ENCODE peak calls at places on chromosomes 1 and 21, in eight cellular contexts. F is T-helper 1 cell; T is kidney tubule cell; G is adipocyte; U is GM19239; Q is AG04450; N is A673; J is effector CD4-positive, alpha-beta T cell. Z is an unnamed sample.

GRCh38 chr1:227225715-227226346 is 92.5 kb downstream of the CDC42BPA start:
- DNase-seq in F (no peak), G (peak), N (no peak), T (peak), J (no peak), Q (peak), U (no peak), Z (no peak)

GRCh38 chr1:101314244-101314643 is 77.4 kb downstream of the S1PR1 start:
- DNase-seq in G (peak), U (no peak), J (no peak), T (peak), Q (no peak), F (no peak), N (no peak), Z (no peak)

GRCh38 chr1:9715536-9716226 is 64.2 kb downstream of the PIK3CD start:
- DNase-seq in J (peak), T (no peak), Q (no peak), N (no peak), G (no peak), F (no peak), U (no peak), Z (no peak)

GRCh38 chr1:89941110-89941770 is 53.7 kb upstream of the ZNF326 start:
- DNase-seq in T (no peak), J (no peak), U (no peak), F (no peak), N (no peak), G (no peak), Q (no peak), Z (no peak)

GRCh38 chr1:5662362-5663126 is 329.7 kb downstream of the NPHP4 start:
- DNase-seq in G (no peak), T (no peak), N (no peak), Q (no peak), J (no peak), U (no peak), F (no peak), Z (no peak)

GRCh38 chr1:13797397-13797796 is 97.4 kb downstream of the PRDM2 start:
- DNase-seq in Q (no peak), G (no peak), T (no peak), N (peak), F (no peak), U (no peak), J (no peak), Z (no peak)

GRCh38 chr1:230827081-230827681 is 41.1 kb downstream of the C1orf198 start:
- DNase-seq in T (peak), F (no peak), J (no peak), U (no peak), N (no peak), G (no peak), Q (no peak), Z (no peak)

GRCh38 chr1:19113362-19114092 is 96.5 kb downstream of the UBR4 start:
- DNase-seq in U (no peak), N (peak), T (peak), G (peak), J (no peak), Q (no peak), F (no peak), Z (peak)

GRCh38 chr1:167666416-167666815 is 36.4 kb downstream of the RCSD1 start:
- DNase-seq in T (no peak), J (no peak), F (no peak), N (peak), Q (no peak), G (peak), U (no peak), Z (no peak)

GRCh38 chr1:228989992-228990827 is 254.9 kb downstream of the RHOU start:
- DNase-seq in Q (no peak), J (no peak), G (peak), T (peak), F (no peak), U (no peak), N (no peak), Z (no peak)

GRCh38 chr1:47842228-47842627 is 155.0 kb downstream of the TRABD2B start:
- DNase-seq in G (no peak), J (no peak), T (no peak), F (no peak), Q (no peak), U (no peak), N (no peak), Z (no peak)

GRCh38 chr1:55885619-55886018 is 670.5 kb upstream of the USP24 start:
- DNase-seq in Q (no peak), J (no peak), N (no peak), G (no peak), F (no peak), U (no peak), T (peak), Z (no peak)

GRCh38 chr1:31695327-31695726 is 8.5 kb downstream of the COL16A1 start:
- DNase-seq in F (no peak), N (no peak), J (no peak), U (no peak), G (no peak), T (no peak), Q (no peak), Z (no peak)

GRCh38 chr1:42824481-42825057 is 7.4 kb upstream of the SVBP start:
- DNase-seq in J (no peak), N (no peak), U (no peak), F (no peak), Q (no peak), G (no peak), T (no peak), Z (no peak)

GRCh38 chr21:44255519-44255981 is 6.1 kb downstream of the DNMT3L start:
- DNase-seq in U (no peak), G (peak), J (no peak), F (no peak), Q (no peak), T (peak), N (no peak), Z (no peak)

Z was measured in GM20000.